ENCODE peak calls at places on chromosomes 1 and 21, in six cellular contexts. Y is NB4, J is transverse colon, D is HCT116, X is GM12891, M is H54. P is an unnamed sample.

GRCh38 chr1:31830511-31830910 is 14.7 kb upstream of the SPOCD1 start:
- DNase-seq in M (no peak), Y (no peak), X (no peak), J (no peak), D (no peak), P (no peak)

GRCh38 chr1:25810341-25811299 is 9.1 kb upstream of the MTFR1L start:
- DNase-seq in D (no peak), M (peak), J (peak), Y (peak), X (peak), P (peak)

GRCh38 chr1:164977561-164977960 is 379.0 kb downstream of the LMX1A start:
- DNase-seq in J (no peak), D (no peak), Y (no peak), X (no peak), M (no peak), P (no peak)

GRCh38 chr1:236603896-236604217 is 459 bp downstream of the HEATR1 start:
- DNase-seq in Y (no peak), D (no peak), X (no peak), M (no peak), J (no peak), P (peak)

GRCh38 chr1:15370268-15370667 is 39.4 kb upstream of the EFHD2 start:
- DNase-seq in Y (no peak), J (no peak), M (no peak), D (no peak), X (no peak), P (no peak)

GRCh38 chr1:202959276-202959620 is 1.1 kb upstream of the ADIPOR1 start:
- DNase-seq in D (peak), J (no peak), Y (peak), M (peak), X (no peak), P (peak)

GRCh38 chr1:15424146-15424667 is 14.0 kb upstream of the CTRC start:
- DNase-seq in M (no peak), D (no peak), J (peak), Y (no peak), X (no peak), P (peak)

GRCh38 chr21:34528131-34528561 is 16.1 kb upstream of the KCNE1 start:
- DNase-seq in M (no peak), D (no peak), J (no peak), Y (no peak), X (no peak), P (no peak)

GRCh38 chr21:32666258-32666657 is 54.1 kb upstream of the CFAP298 start:
- DNase-seq in X (no peak), J (no peak), M (no peak), Y (no peak), D (no peak), P (peak)

DNA sequence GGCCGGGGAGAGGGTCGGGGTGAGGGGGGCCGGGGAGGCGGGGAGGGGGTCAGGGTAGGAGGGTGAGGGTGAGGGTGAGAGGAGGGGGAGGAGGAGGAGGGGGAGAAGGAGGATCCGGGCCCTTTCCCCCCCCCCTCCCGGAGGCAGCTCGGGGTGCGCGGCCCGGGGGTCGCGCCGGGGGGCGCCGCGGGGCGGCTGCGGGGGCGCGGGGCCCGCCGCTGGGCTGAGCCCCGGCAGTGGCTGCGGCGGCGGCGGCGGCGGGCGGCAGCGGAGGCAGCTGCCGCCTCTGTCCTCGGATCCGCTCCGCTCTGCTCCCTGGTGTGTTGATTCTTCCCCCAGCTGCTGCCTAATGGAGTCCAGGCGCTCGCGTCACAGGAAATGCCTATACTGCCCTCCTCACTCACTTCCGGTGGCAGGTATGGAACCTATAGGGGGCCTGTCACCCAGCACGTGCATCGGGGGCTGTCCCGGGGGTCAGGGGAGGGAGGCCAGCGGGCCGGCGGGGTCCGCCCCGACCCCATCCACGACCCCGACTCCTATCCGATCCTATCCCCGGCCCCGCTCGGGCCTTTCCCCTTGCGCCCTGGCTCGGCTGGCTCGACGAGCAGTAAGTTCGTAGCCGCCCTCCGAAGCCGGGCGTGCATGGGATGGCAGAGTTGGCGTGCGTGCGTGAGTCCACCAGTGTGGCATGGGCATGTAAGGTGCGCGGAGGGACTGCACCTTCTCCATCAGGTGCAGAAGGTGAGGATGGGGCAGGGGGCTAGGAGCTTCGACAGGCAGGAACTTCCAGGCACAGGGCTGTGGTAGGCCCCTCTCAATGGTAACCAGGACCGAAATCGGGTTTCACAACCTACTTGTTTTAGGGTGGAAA is at the start of gene WDR26:
- DNase-seq in M (peak), X (peak), J (peak), D (peak), Y (peak), P (peak)
- TF ChIP-seq POLR2A in M (peak), X (peak), J (peak), D (peak), Y (peak), P (no peak)

DNA sequence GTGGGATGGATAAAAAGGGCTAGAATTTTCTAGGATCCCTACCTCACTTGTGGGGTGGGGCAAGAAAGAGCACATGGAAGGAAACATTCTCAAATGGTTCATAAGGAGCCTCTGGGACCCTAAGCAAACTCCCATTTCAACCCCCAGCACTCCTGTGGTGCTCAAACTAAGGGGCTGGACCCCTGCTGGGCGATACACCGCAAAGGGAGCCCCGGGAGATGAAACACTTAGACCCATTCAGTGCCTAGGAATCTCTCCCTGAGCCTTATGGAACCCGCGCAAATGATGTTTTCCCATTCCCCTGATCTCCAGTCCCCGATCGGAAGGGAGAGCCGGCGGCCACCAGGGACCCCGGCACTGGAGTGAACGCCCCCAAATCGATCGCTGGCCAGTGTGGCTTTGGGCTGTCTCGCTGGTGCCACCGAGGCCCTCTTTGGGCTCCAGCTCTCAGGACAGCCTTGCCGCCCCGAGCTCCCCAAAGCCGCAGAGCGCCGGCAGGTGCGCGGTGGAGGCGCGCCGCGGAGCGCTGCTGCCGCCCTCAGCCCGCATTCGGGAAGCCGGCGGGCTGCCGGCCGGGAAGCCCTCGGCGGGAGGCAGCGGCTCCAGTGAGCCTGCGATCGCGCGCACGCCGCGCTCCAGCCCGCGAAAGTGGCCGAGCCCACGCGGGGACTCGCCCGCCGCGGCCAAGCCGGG is 1.2 kb downstream of the PLXNA2 start:
- DNase-seq in J (peak), Y (peak), X (no peak), M (no peak), D (no peak), P (peak)
- TF ChIP-seq POLR2A in J (no peak), Y (no peak), X (no peak), M (peak), D (no peak), P (no peak)

DNA sequence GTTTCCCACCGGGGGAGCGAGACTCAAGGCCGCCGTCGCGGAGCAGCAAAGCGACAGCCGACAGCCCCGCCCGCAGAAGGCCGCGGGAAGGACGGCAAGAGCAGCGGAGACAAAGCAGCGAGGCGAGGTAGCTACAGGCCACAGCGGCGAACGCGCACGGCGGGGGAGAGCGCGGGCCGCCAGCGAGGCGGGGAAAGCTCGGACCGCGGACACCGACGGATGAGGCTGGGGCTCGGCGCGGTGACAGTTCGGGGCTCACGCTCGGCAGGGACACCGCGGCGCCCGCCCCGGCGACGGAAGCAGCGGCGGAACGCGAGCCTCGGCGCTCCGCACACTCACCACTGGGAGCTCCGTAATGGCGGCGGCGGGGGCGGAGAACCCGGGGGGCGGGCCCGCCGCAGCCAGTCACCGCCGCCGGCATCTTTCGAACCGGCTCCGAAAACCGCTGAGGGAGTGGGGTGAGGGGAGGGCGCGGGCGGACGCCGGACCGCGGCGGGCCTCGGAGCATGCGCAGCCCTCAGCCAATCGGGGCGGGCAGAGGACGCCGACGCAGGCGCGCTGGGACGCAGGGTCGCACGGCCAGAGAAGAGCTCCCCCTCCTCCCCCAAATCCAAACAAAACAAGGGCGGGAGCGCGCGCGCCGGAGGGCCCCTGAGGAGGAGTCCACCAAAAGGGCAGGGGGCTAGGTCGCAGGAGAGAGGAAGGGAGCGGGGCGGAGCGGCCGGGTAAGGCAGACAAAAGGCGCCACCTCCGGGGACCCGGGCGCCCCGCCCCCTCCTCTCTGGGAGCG is 602 bp downstream of the HP1BP3 start:
- DNase-seq in X (peak), Y (peak), J (peak), M (peak), D (peak), P (peak)
- TF ChIP-seq POLR2A in X (peak), Y (peak), J (peak), M (peak), D (peak), P (peak)

GRCh38 chr1:93345633-93346471 is at the start of gene DR1:
- DNase-seq in D (peak), J (peak), X (peak), Y (peak), M (peak), P (peak)
- TF ChIP-seq POLR2A in D (peak), J (peak), X (peak), Y (peak), M (peak), P (peak)

GRCh38 chr1:42820813-42821212 is 3.6 kb upstream of the SVBP start:
- DNase-seq in X (no peak), D (no peak), J (no peak), Y (no peak), M (no peak), P (peak)

GRCh38 chr1:42817976-42818375 is 779 bp upstream of the SVBP start:
- DNase-seq in J (no peak), M (no peak), Y (no peak), D (no peak), X (no peak), P (no peak)

GRCh38 chr1:42817440-42817767 is 207 bp upstream of the SVBP start:
- DNase-seq in M (no peak), X (no peak), D (no peak), Y (no peak), J (no peak), P (no peak)

GRCh38 chr1:42815938-42816599 is 853 bp upstream of the ERMAP start:
- DNase-seq in D (no peak), Y (peak), J (no peak), X (no peak), M (no peak), P (peak)

DNA sequence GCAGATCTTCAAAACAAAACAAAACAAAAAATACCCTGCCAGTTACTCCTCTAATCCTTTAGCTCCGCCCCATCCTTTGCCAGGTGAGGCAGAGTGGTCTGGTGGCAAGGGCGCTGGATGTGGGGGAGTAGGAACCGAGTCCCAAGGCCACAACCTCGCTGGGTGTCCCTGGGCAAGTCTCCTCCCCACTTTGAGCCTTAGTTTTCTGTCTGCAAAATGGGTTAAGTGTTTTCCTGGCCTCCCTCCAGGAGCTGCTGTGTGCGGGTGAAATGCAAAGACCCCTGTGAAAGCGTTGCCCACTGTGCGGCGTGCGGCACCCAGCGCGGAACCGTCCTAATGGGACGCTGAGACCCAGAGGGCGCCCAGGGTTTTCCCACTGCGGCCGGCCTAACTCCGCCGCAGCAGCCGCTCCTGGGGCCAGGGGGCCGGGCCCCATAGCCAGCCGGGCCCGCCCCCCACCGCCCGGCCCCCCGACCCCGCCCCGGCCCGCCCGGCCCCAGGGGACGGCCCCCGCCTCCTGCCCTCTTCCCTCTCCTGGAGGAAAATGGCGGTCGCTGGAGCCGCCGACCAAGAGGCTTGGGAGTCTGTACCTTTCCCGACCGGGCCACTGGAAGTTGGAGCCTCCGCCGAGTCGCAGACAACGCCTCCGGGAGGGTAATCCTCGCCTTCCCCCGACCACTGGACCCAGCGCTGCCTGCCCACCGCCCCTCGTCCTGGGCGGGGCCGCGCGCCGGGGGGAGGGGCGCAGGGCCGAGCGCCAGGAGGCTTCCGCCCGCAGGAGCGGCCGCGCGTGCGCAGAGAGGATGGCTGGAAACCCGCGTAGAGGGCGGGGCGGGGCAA is at the start of the genes ERMAP and SVBP:
- DNase-seq in M (peak), Y (peak), X (peak), J (peak), D (peak), P (peak)
- TF ChIP-seq POLR2A in M (peak), Y (peak), X (peak), J (peak), D (no peak), P (peak)

DNA sequence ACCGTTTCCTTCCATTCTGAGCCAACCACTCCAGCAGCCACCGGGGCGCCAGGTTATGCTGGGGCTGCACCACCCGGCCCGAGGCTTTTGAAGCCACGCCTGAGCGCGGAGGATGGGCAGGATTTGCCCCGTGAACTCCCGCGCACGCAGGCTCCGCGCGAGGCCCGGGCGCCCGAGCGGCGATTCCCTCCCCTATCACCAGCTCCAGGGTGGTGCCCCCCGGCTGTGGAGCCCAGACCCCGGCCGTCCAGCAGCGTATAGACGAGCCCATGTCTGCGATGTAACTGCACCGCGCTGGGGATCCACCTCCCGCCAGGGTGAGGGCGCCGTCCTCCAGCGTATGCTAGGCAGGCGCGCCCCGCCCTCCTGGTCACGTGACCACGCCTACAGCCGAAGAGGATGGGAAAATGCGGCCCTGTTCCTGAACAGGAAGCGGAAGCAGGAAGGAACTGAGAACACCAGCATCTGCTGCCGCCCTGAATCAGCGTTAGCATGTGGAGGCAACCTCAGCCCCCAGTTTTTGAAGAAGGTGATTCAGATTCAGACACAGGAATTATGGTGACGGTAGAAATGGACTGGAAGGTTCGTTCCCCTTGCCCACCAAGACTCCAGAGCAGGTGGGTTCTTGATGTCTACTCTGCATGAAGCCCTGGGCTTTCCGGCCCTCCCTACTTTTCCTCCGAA is 46.0 kb downstream of the VPS26C start:
- DNase-seq in Y (peak), D (peak), X (peak), M (peak), J (peak), P (peak)
- TF ChIP-seq POLR2A in Y (peak), D (no peak), X (peak), M (peak), J (peak), P (peak)

DNA sequence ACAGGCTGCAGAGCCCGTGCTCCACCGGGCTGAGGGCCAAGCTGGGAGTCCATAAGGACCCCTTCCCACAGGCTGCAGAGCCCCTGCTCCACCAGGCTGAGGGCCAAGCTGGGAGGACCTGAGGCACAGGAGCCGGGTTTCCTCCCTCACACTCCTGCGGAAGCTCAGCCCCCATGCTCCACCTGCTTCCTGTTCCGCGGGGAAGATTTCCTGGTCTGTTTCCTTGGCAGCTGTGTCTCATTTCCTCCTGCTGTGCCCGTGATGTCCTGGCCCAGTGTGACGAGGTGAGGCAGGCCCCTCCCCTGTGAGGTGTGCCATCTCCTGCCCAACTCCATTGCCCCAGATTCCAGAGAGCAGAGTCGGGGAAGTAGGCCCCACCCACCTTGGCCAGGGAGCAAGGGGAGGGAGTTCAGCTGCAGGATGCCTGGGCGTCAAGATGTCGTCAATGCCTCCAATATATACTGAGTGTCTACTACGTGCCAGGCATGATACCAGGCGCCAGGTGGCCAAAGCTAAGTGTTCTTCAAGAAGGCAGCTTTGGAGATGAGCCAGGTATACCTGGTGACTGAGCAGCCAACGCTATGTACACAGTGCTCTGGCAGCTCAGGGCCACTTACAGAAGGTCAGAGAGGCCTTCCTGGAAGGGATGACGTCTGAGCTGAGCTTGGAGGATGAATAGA is 58.8 kb downstream of the NAV1 start:
- DNase-seq in M (no peak), X (no peak), Y (no peak), D (no peak), J (peak), P (no peak)
- TF ChIP-seq POLR2A in M (no peak), X (no peak), Y (no peak), D (no peak), J (no peak), P (no peak)

GRCh38 chr1:153628638-153629342 is 556 bp downstream of the S100A1 start:
- DNase-seq in M (no peak), J (no peak), Y (peak), X (no peak), D (no peak), P (no peak)

GRCh38 chr1:153626477-153626928 is 802 bp downstream of the S100A13 start:
- DNase-seq in D (no peak), M (no peak), Y (no peak), J (no peak), X (no peak), P (no peak)

GRCh38 chr1:153626929-153627796 is at the start of gene S100A13:
- DNase-seq in X (peak), D (peak), M (peak), J (peak), Y (peak), P (peak)

GRCh38 chr1:153629343-153629665 is 1.1 kb downstream of the S100A1 start:
- DNase-seq in X (no peak), D (no peak), J (no peak), M (no peak), Y (no peak), P (no peak)

GRCh38 chr1:153627797-153628626 is at the start of gene S100A1:
- DNase-seq in J (no peak), X (no peak), Y (peak), D (no peak), M (no peak), P (peak)
- TF ChIP-seq POLR2A in J (no peak), X (no peak), Y (no peak), D (no peak), M (no peak), P (no peak)